ENCODE peak calls at places on chromosomes 4 and X, in nine cellular contexts. Z is heart left ventricle, J is NB4, N is AG10803, P is psoas muscle, Y is pancreas, S is lung, D is neural crest cell, Q is fibroblast of villous mesenchyme. W is an unnamed sample.
A peak's percentile ranks its signal among the peaks of the same experiment; 100 is the strongest.

GRCh38 chr4:98204236-98204553 is 57.0 kb upstream of the RAP1GDS1 start:
- DNase-seq in Y (no peak), P (no peak), Z (no peak), J (no peak), S (no peak), Q (no peak), N (no peak), D (no peak), W (no peak)

GRCh38 chr4:5772528-5773270 is 61.7 kb downstream of the EVC start:
- DNase-seq in P (no peak), N (no peak), Z (no peak), Y (no peak), Q (no peak), D (no peak), J (no peak), S (no peak), W (no peak)

GRCh38 chr4:86744570-86744969 is 104.6 kb downstream of the SLC10A6 start:
- DNase-seq in Z (no peak), J (no peak), Y (no peak), D (no peak), S (no peak), N (no peak), Q (no peak), P (no peak), W (no peak)

GRCh38 chr4:178165909-178166308 is 723.7 kb upstream of the AGA start:
- DNase-seq in Y (no peak), D (no peak), Z (no peak), P (no peak), Q (no peak), N (no peak), S (no peak), J (no peak), W (no peak)

GRCh38 chr4:74623041-74623440 is 171.3 kb downstream of the BTC start:
- DNase-seq in S (no peak), N (peak; percentile 23), Y (no peak), P (no peak), D (no peak), Q (peak; percentile 60), J (peak; percentile 63), Z (no peak), W (no peak)

GRCh38 chrX:108541286-108541685 is 101.6 kb downstream of the COL4A5 start:
- DNase-seq in Z (no peak), P (no peak), D (no peak), Y (no peak), N (no peak), S (no peak), Q (no peak), J (no peak), W (no peak)

GRCh38 chrX:132426695-132427281 is 62.0 kb downstream of the MBNL3 start:
- DNase-seq in P (no peak), S (no peak), Z (no peak), J (no peak), Q (peak; percentile 89), Y (no peak), N (peak; percentile 68), D (no peak), W (no peak)

GRCh38 chr4:153589703-153590595 is 94.1 kb upstream of the TLR2 start:
- DNase-seq in Q (peak; percentile 55), S (no peak), Z (no peak), D (no peak), N (peak; percentile 13), P (no peak), Y (no peak), J (no peak), W (no peak)

GRCh38 chrX:130079824-130080406 is 30.4 kb downstream of the ELF4 start:
- DNase-seq in D (peak; percentile 48), S (peak; percentile 54), Y (peak; percentile 60), J (peak; percentile 72), Z (no peak), Q (peak; percentile 81), N (peak; percentile 89), P (peak; percentile 65), W (peak; percentile 60)

GRCh38 chr4:71266090-71266794 is 72.6 kb upstream of the SLC4A4 start:
- DNase-seq in N (peak; percentile 93), D (no peak), P (no peak), J (no peak), Y (no peak), Q (peak; percentile 64), Z (peak; percentile 31), S (no peak), W (no peak)

GRCh38 chr4:92163348-92163747 is 140.4 kb upstream of the GRID2 start:
- DNase-seq in D (no peak), P (no peak), Q (no peak), J (peak; percentile 26), S (no peak), Y (no peak), N (no peak), Z (no peak), W (no peak)

GRCh38 chrX:124098089-124098488 is 136.6 kb downstream of the STAG2 start:
- DNase-seq in N (peak; percentile 47), D (peak; percentile 9), Z (no peak), Q (peak; percentile 41), Y (no peak), P (no peak), S (no peak), J (peak; percentile 50), W (no peak)

GRCh38 chr4:153211986-153212720 is 7.9 kb downstream of the TRIM2 start:
- DNase-seq in N (peak; percentile 86), Q (peak; percentile 80), J (peak; percentile 26), D (no peak), S (no peak), Z (no peak), P (no peak), Y (no peak), W (no peak)

GRCh38 chrX:8254386-8254785 is 83.3 kb upstream of the VCX2 start:
- DNase-seq in S (no peak), P (no peak), Y (no peak), J (no peak), D (no peak), N (no peak), Q (no peak), Z (no peak), W (no peak)

GRCh38 chr4:111937368-111937767 is 207.9 kb upstream of the FAM241A start:
- DNase-seq in J (peak; percentile 42), N (peak; percentile 63), D (no peak), Q (peak; percentile 44), Y (no peak), Z (no peak), S (no peak), P (no peak), W (no peak)

GRCh38 chr4:89572224-89572858 is 264.6 kb downstream of the SNCA start:
- DNase-seq in S (no peak), Q (peak; percentile 28), D (no peak), J (no peak), Y (no peak), N (no peak), Z (no peak), P (no peak), W (no peak)

GRCh38 chr4:163249042-163249441 is 82.4 kb upstream of the NAF1 start:
- DNase-seq in P (no peak), N (no peak), Y (no peak), J (no peak), S (no peak), Z (no peak), D (no peak), Q (no peak), W (no peak)

DNA sequence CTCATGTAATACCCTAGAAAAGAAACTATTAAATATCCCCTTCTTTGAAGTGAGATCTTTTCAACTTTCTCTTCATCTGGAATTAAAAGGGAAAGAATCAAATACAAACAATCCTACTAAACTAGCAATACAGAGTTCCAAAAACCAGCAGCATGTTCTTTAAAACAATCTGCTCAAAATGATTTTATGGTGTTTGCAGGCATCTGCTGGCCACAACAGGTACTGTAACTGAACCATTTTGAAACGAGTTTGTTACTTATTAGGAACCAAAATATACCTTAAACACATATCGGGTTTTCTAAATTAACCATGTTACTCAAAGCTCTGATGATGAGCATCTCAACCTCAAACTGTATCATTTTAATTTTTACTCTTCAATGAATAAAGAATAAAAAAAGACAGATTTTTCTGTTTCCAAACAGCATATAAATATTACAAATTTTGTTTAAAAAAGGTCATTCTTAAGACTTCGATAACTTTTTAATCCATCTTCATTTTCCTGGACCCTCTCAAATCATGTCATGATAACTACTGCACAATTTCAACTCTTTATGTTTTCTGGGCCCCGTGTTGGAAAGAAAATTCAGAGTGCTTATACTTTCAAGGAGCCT is 56.5 kb downstream of the ARAP2 start:
- DNase-seq in Z (no peak), D (no peak), N (no peak), P (no peak), Y (no peak), J (peak; percentile 54), Q (peak; percentile 24), S (no peak), W (no peak)
- TF ChIP-seq CTCF in Z (peak; percentile 13), D (peak; percentile 76), N (no peak), P (peak; percentile 24), Y (no peak), J (peak; percentile 60), Q (peak; percentile 53), S (no peak), W (peak; percentile 80)

DNA sequence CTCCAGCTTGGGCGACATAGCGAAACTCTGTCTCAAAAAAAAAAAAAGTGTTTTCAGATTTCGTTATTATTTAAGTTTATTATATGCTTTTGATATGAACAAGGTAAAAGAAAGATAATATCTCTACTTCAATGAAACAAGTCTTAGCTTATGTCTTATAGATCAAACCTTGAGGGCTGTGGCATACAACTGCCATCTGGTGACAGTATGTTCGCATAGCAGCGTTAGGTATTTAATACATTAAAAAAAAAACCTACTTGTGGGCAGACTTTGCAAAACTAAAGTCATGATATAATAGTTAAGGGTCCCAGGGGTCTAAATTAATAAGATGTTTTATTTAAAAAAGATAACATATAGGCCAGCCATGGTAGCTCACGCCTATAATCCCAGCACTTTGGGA is 161.2 kb upstream of the AMOT start:
- DNase-seq in N (peak; percentile 9), D (no peak), J (no peak), S (no peak), Z (no peak), Q (no peak), P (no peak), Y (no peak), W (no peak)
- TF ChIP-seq CTCF in N (peak; percentile 21), D (peak; percentile 48), J (no peak), S (no peak), Z (no peak), Q (no peak), P (no peak), Y (no peak), W (no peak)

GRCh38 chr4:103634236-103634635 is 85.5 kb downstream of the TACR3 start:
- DNase-seq in Z (no peak), J (peak; percentile 4), D (no peak), N (no peak), S (no peak), Y (no peak), P (no peak), Q (no peak), W (no peak)
- TF ChIP-seq CTCF in Z (no peak), J (no peak), D (no peak), N (no peak), S (no peak), Y (no peak), P (no peak), Q (no peak), W (no peak)

GRCh38 chr4:101831816-101832215 is 41.3 kb downstream of the BANK1 start:
- DNase-seq in S (no peak), J (no peak), D (no peak), Y (no peak), N (no peak), Q (no peak), P (no peak), Z (no peak), W (no peak)

GRCh38 chr4:101833455-101833854 is 42.9 kb downstream of the BANK1 start:
- DNase-seq in P (no peak), N (no peak), Y (no peak), Z (no peak), S (no peak), J (no peak), D (no peak), Q (no peak), W (no peak)

GRCh38 chr4:101835121-101835904 is 44.8 kb downstream of the BANK1 start:
- DNase-seq in S (peak; percentile 37), Z (no peak), Y (no peak), D (no peak), P (no peak), Q (peak; percentile 58), J (peak; percentile 47), N (peak; percentile 59), W (no peak)
- TF ChIP-seq CTCF in S (no peak), Z (no peak), Y (no peak), D (no peak), P (no peak), Q (no peak), J (no peak), N (no peak), W (no peak)

W was measured in mesothelial cell of epicardium.